ENCODE peak calls at places on chromosomes 13 and 19, in eight cellular contexts. One of them, this sample, is unnamed.

GRCh38 chr13:57634829-57635165 is 3.3 kb downstream of the PCDH17 start:
- DNase-seq in mesothelial cell of epicardium: no peak
- DNase-seq in choroid plexus epithelial cell: no peak
- DNase-seq in HL-60: no peak
- DNase-seq in breast epithelium: peak
- DNase-seq in B cell: no peak
- DNase-seq in cardiac muscle cell: no peak
- DNase-seq in glutamatergic neuron: peak
- DNase-seq in this sample: no peak

GRCh38 chr19:49475995-49476880 is 2.2 kb downstream of the FLT3LG start:
- DNase-seq in breast epithelium: no peak
- DNase-seq in HL-60: no peak
- DNase-seq in B cell: peak
- DNase-seq in choroid plexus epithelial cell: peak
- DNase-seq in glutamatergic neuron: peak
- DNase-seq in cardiac muscle cell: peak
- DNase-seq in mesothelial cell of epicardium: peak
- DNase-seq in this sample: peak

GRCh38 chr19:53463263-53463662 is 4.3 kb upstream of the ZNF813 start:
- DNase-seq in mesothelial cell of epicardium: no peak
- DNase-seq in cardiac muscle cell: no peak
- DNase-seq in choroid plexus epithelial cell: peak
- DNase-seq in breast epithelium: peak
- DNase-seq in B cell: peak
- DNase-seq in glutamatergic neuron: peak
- DNase-seq in HL-60: no peak
- DNase-seq in this sample: no peak

GRCh38 chr19:46992699-46993535 is 26.7 kb upstream of the NPAS1 start:
- DNase-seq in choroid plexus epithelial cell: no peak
- DNase-seq in HL-60: no peak
- DNase-seq in glutamatergic neuron: no peak
- DNase-seq in B cell: no peak
- DNase-seq in mesothelial cell of epicardium: no peak
- DNase-seq in cardiac muscle cell: no peak
- DNase-seq in breast epithelium: no peak
- DNase-seq in this sample: no peak

GRCh38 chr13:30780338-30780981 is 45.1 kb downstream of the ALOX5AP start:
- DNase-seq in breast epithelium: no peak
- DNase-seq in B cell: no peak
- DNase-seq in choroid plexus epithelial cell: no peak
- DNase-seq in HL-60: no peak
- DNase-seq in cardiac muscle cell: no peak
- DNase-seq in glutamatergic neuron: no peak
- DNase-seq in mesothelial cell of epicardium: no peak
- DNase-seq in this sample: no peak

GRCh38 chr19:54521022-54521859 is 18.6 kb downstream of the LAIR2 start:
- DNase-seq in cardiac muscle cell: no peak
- DNase-seq in B cell: no peak
- DNase-seq in HL-60: no peak
- DNase-seq in glutamatergic neuron: no peak
- DNase-seq in choroid plexus epithelial cell: no peak
- DNase-seq in mesothelial cell of epicardium: no peak
- DNase-seq in breast epithelium: no peak
- DNase-seq in this sample: no peak

GRCh38 chr13:53137777-53138176 is 109.2 kb downstream of the OLFM4 start:
- DNase-seq in breast epithelium: no peak
- DNase-seq in choroid plexus epithelial cell: peak
- DNase-seq in mesothelial cell of epicardium: no peak
- DNase-seq in HL-60: no peak
- DNase-seq in cardiac muscle cell: peak
- DNase-seq in B cell: no peak
- DNase-seq in glutamatergic neuron: no peak
- DNase-seq in this sample: no peak

GRCh38 chr13:50222569-50223332 is 207.5 kb downstream of the KCNRG start:
- DNase-seq in breast epithelium: peak
- DNase-seq in glutamatergic neuron: no peak
- DNase-seq in B cell: no peak
- DNase-seq in choroid plexus epithelial cell: peak
- DNase-seq in HL-60: peak
- DNase-seq in mesothelial cell of epicardium: no peak
- DNase-seq in cardiac muscle cell: peak
- DNase-seq in this sample: no peak

GRCh38 chr13:99434258-99434788 is 66.9 kb upstream of the TM9SF2 start:
- DNase-seq in breast epithelium: no peak
- DNase-seq in B cell: peak
- DNase-seq in mesothelial cell of epicardium: no peak
- DNase-seq in HL-60: no peak
- DNase-seq in glutamatergic neuron: no peak
- DNase-seq in cardiac muscle cell: no peak
- DNase-seq in choroid plexus epithelial cell: no peak
- DNase-seq in this sample: no peak

GRCh38 chr19:2391118-2391725 is 31.2 kb downstream of the TMPRSS9 start:
- DNase-seq in choroid plexus epithelial cell: peak
- DNase-seq in breast epithelium: no peak
- DNase-seq in cardiac muscle cell: peak
- DNase-seq in mesothelial cell of epicardium: no peak
- DNase-seq in B cell: peak
- DNase-seq in glutamatergic neuron: no peak
- DNase-seq in HL-60: peak
- DNase-seq in this sample: no peak

GRCh38 chr19:47209323-47210179 is 21.4 kb downstream of the BBC3 start:
- DNase-seq in choroid plexus epithelial cell: no peak
- DNase-seq in mesothelial cell of epicardium: no peak
- DNase-seq in glutamatergic neuron: no peak
- DNase-seq in B cell: no peak
- DNase-seq in HL-60: no peak
- DNase-seq in cardiac muscle cell: no peak
- DNase-seq in breast epithelium: no peak
- DNase-seq in this sample: no peak

GRCh38 chr19:7138402-7138801 is 68.9 kb downstream of the ZNF557 start:
- DNase-seq in HL-60: no peak
- DNase-seq in choroid plexus epithelial cell: no peak
- DNase-seq in mesothelial cell of epicardium: no peak
- DNase-seq in cardiac muscle cell: no peak
- DNase-seq in breast epithelium: no peak
- DNase-seq in B cell: no peak
- DNase-seq in glutamatergic neuron: no peak
- DNase-seq in this sample: no peak

GRCh38 chr19:17296278-17296677 is 6.9 kb downstream of the ABHD8 start:
- DNase-seq in cardiac muscle cell: no peak
- DNase-seq in mesothelial cell of epicardium: no peak
- DNase-seq in breast epithelium: no peak
- DNase-seq in B cell: no peak
- DNase-seq in choroid plexus epithelial cell: peak
- DNase-seq in HL-60: no peak
- DNase-seq in glutamatergic neuron: no peak
- DNase-seq in this sample: no peak

GRCh38 chr19:11251217-11251616 is 11.1 kb downstream of the DOCK6 start:
- DNase-seq in choroid plexus epithelial cell: no peak
- DNase-seq in cardiac muscle cell: no peak
- DNase-seq in glutamatergic neuron: no peak
- DNase-seq in mesothelial cell of epicardium: no peak
- DNase-seq in B cell: no peak
- DNase-seq in breast epithelium: no peak
- DNase-seq in HL-60: no peak
- DNase-seq in this sample: no peak

GRCh38 chr19:7605490-7606222 is 10.0 kb downstream of the CAMSAP3 start:
- DNase-seq in breast epithelium: no peak
- DNase-seq in B cell: no peak
- DNase-seq in cardiac muscle cell: peak
- DNase-seq in HL-60: peak
- DNase-seq in mesothelial cell of epicardium: no peak
- DNase-seq in glutamatergic neuron: no peak
- DNase-seq in choroid plexus epithelial cell: peak
- DNase-seq in this sample: no peak

GRCh38 chr19:17448190-17448967 is at the start of gene TMEM221:
- DNase-seq in glutamatergic neuron: peak
- DNase-seq in cardiac muscle cell: peak
- DNase-seq in choroid plexus epithelial cell: no peak
- DNase-seq in HL-60: peak
- DNase-seq in mesothelial cell of epicardium: peak
- DNase-seq in B cell: peak
- DNase-seq in breast epithelium: no peak
- DNase-seq in this sample: no peak

GRCh38 chr13:39635564-39635963 is 19.9 kb upstream of the COG6 start:
- DNase-seq in breast epithelium: no peak
- DNase-seq in cardiac muscle cell: no peak
- DNase-seq in mesothelial cell of epicardium: no peak
- DNase-seq in B cell: no peak
- DNase-seq in glutamatergic neuron: no peak
- DNase-seq in HL-60: no peak
- DNase-seq in choroid plexus epithelial cell: no peak
- DNase-seq in this sample: no peak

GRCh38 chr13:110089815-110090214 is 217.1 kb downstream of the COL4A1 start:
- DNase-seq in mesothelial cell of epicardium: no peak
- DNase-seq in B cell: no peak
- DNase-seq in cardiac muscle cell: no peak
- DNase-seq in choroid plexus epithelial cell: no peak
- DNase-seq in breast epithelium: no peak
- DNase-seq in HL-60: no peak
- DNase-seq in glutamatergic neuron: no peak
- DNase-seq in this sample: no peak

GRCh38 chr13:99722419-99722818 is 221.1 kb downstream of the TM9SF2 start:
- DNase-seq in cardiac muscle cell: no peak
- DNase-seq in HL-60: no peak
- DNase-seq in choroid plexus epithelial cell: no peak
- DNase-seq in breast epithelium: no peak
- DNase-seq in B cell: no peak
- DNase-seq in mesothelial cell of epicardium: no peak
- DNase-seq in glutamatergic neuron: no peak
- DNase-seq in this sample: no peak

GRCh38 chr13:31731923-31732322 is 7.4 kb upstream of the RXFP2 start:
- DNase-seq in HL-60: no peak
- DNase-seq in breast epithelium: no peak
- DNase-seq in B cell: no peak
- DNase-seq in mesothelial cell of epicardium: no peak
- DNase-seq in cardiac muscle cell: peak
- DNase-seq in choroid plexus epithelial cell: no peak
- DNase-seq in glutamatergic neuron: no peak
- DNase-seq in this sample: no peak

GRCh38 chr19:861756-862528 is 2.5 kb downstream of the CFD start:
- DNase-seq in B cell: peak
- DNase-seq in cardiac muscle cell: no peak
- DNase-seq in HL-60: peak
- DNase-seq in mesothelial cell of epicardium: no peak
- DNase-seq in glutamatergic neuron: peak
- DNase-seq in breast epithelium: no peak
- DNase-seq in choroid plexus epithelial cell: peak
- DNase-seq in this sample: no peak

DNA sequence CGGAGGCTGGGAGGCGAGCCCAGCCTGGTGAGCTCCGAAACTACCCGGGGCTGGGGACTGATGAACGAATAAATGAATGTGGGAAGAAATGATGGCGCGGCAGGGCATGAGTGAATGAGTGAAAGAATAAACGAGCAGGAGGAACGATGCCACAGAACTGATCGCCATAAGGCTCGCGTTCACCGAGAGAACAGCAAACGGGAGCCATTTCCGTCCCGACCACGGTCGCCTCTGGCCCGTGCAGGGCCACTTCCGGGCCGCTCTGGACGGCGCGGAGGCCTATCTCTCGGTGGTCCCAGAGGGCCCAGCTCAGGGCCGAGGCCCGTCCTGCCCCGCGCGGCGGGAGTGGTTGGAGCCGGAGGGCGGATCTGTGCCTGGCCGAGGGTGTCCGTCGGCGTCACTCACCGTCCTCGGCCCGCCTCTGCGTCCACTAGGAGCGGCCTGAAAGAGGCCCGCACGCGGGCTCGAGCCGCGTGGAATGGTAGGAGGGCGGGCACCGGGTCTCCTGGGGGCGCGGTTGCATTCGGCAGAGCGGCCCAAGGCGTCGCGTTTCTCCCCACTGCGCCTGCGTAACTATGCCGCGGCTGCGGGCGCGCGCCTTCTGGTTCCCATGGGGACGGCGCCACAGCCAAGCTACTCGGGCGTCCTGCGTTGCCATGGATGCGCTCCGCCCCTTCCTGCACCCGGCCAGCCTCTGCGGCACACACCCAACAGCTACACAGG is at the start of gene ZNF497:
- DNase-seq in mesothelial cell of epicardium: peak
- DNase-seq in glutamatergic neuron: peak
- DNase-seq in breast epithelium: peak
- DNase-seq in B cell: peak
- DNase-seq in cardiac muscle cell: peak
- DNase-seq in HL-60: peak
- DNase-seq in choroid plexus epithelial cell: peak
- DNase-seq in this sample: peak
- TF ChIP-seq CTCF in mesothelial cell of epicardium: no peak
- TF ChIP-seq CTCF in glutamatergic neuron: no peak
- TF ChIP-seq CTCF in breast epithelium: no peak
- TF ChIP-seq CTCF in B cell: no peak
- TF ChIP-seq CTCF in cardiac muscle cell: no peak
- TF ChIP-seq CTCF in HL-60: no peak
- TF ChIP-seq CTCF in choroid plexus epithelial cell: peak
- TF ChIP-seq CTCF in this sample: no peak

GRCh38 chr19:35992902-35993765 is 1.9 kb upstream of the SDHAF1 start:
- DNase-seq in cardiac muscle cell: no peak
- DNase-seq in mesothelial cell of epicardium: no peak
- DNase-seq in HL-60: no peak
- DNase-seq in choroid plexus epithelial cell: no peak
- DNase-seq in glutamatergic neuron: no peak
- DNase-seq in B cell: no peak
- DNase-seq in breast epithelium: no peak
- DNase-seq in this sample: no peak
- TF ChIP-seq CTCF in cardiac muscle cell: no peak
- TF ChIP-seq CTCF in mesothelial cell of epicardium: no peak
- TF ChIP-seq CTCF in HL-60: no peak
- TF ChIP-seq CTCF in choroid plexus epithelial cell: no peak
- TF ChIP-seq CTCF in glutamatergic neuron: no peak
- TF ChIP-seq CTCF in B cell: no peak
- TF ChIP-seq CTCF in breast epithelium: no peak
- TF ChIP-seq CTCF in this sample: no peak

DNA sequence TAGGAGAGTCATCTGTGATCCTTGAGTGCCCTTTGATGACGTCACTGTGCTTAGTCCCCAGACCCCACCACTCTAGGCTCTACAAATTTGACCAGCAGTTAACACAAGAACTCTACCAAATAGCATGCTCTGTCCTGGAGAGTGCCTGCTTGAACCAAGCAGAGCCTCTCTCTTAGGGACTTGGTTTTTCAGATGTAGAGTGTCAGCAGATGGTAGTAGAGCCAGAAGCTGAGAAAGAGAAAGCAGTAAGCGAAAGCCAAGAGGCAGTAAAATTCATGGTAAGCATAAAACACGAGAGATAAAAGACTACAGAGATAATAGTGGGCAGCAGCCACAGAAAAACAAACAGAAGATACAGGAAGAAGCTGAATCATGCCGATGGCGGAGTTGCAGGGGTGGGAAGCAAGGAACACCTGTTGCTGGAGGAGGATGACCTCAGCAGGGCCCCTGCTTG is 193.3 kb downstream of the SLC7A1 start:
- DNase-seq in B cell: no peak
- DNase-seq in breast epithelium: no peak
- DNase-seq in cardiac muscle cell: peak
- DNase-seq in choroid plexus epithelial cell: peak
- DNase-seq in mesothelial cell of epicardium: no peak
- DNase-seq in HL-60: no peak
- DNase-seq in glutamatergic neuron: no peak
- DNase-seq in this sample: no peak
- TF ChIP-seq CTCF in B cell: no peak
- TF ChIP-seq CTCF in breast epithelium: no peak
- TF ChIP-seq CTCF in cardiac muscle cell: no peak
- TF ChIP-seq CTCF in choroid plexus epithelial cell: no peak
- TF ChIP-seq CTCF in mesothelial cell of epicardium: no peak
- TF ChIP-seq CTCF in HL-60: no peak
- TF ChIP-seq CTCF in glutamatergic neuron: no peak
- TF ChIP-seq CTCF in this sample: no peak

GRCh38 chr19:5823579-5824281 is 15.8 kb downstream of the FUT6 start:
- DNase-seq in breast epithelium: no peak
- DNase-seq in choroid plexus epithelial cell: no peak
- DNase-seq in B cell: no peak
- DNase-seq in HL-60: no peak
- DNase-seq in glutamatergic neuron: no peak
- DNase-seq in cardiac muscle cell: no peak
- DNase-seq in mesothelial cell of epicardium: no peak
- DNase-seq in this sample: no peak
- TF ChIP-seq CTCF in breast epithelium: no peak
- TF ChIP-seq CTCF in choroid plexus epithelial cell: peak
- TF ChIP-seq CTCF in B cell: no peak
- TF ChIP-seq CTCF in HL-60: no peak
- TF ChIP-seq CTCF in glutamatergic neuron: no peak
- TF ChIP-seq CTCF in cardiac muscle cell: no peak
- TF ChIP-seq CTCF in mesothelial cell of epicardium: no peak
- TF ChIP-seq CTCF in this sample: peak